ENCODE peak calls at places on chromosome 3, in four cellular contexts. S, V, J and X are unnamed samples.

GRCh38 chr3:189726277-189726676 is 95.1 kb downstream of the TP63 start:
- DNase-seq in S (no peak), V (no peak), J (no peak), X (no peak)

GRCh38 chr3:13463618-13464400 is 16.3 kb upstream of the HDAC11 start:
- DNase-seq in J (no peak), S (no peak), V (no peak), X (no peak)

GRCh38 chr3:191350389-191351090 is 20.2 kb upstream of the UTS2B start:
- DNase-seq in J (no peak), V (peak), S (no peak), X (no peak)

GRCh38 chr3:186719945-186720739 is 3.0 kb downstream of the KNG1 start:
- DNase-seq in V (no peak), S (no peak), J (no peak), X (no peak)

GRCh38 chr3:130073582-130073981 is 8.0 kb upstream of the ALG1L2 start:
- DNase-seq in J (no peak), V (no peak), S (no peak), X (no peak)

GRCh38 chr3:128442070-128442469 is 24.6 kb downstream of the DNAJB8 start:
- DNase-seq in V (no peak), J (no peak), S (no peak), X (no peak)

GRCh38 chr3:71940523-71940922 is 155.6 kb upstream of the PROK2 start:
- DNase-seq in J (no peak), V (no peak), S (no peak), X (no peak)

GRCh38 chr3:11820540-11821041 is 26.1 kb downstream of the TAMM41 start:
- DNase-seq in J (peak), S (peak), V (no peak), X (peak)